ENCODE peak calls at places on chromosomes 1 and 21, in four cellular contexts. One of them, this sample, is unnamed.
A peak's percentile ranks its signal among the peaks of the same experiment; 100 is the strongest.

GRCh38 chr1:156378557-156378956 is 9.5 kb downstream of the RHBG start:
- DNase-seq in tibial nerve: no peak
- DNase-seq in GM20000: no peak
- DNase-seq in NB4: no peak
- DNase-seq in this sample: no peak

GRCh38 chr21:28537371-28538079 is 455.2 kb downstream of the LTN1 start:
- DNase-seq in tibial nerve: no peak
- DNase-seq in GM20000: no peak
- DNase-seq in NB4: no peak
- DNase-seq in this sample: no peak

GRCh38 chr1:237124856-237125462 is 83.0 kb downstream of the RYR2 start:
- DNase-seq in GM20000: peak; percentile 39
- DNase-seq in tibial nerve: no peak
- DNase-seq in NB4: peak; percentile 39
- DNase-seq in this sample: peak; percentile 10

GRCh38 chr1:99279525-99279924 is 15.2 kb downstream of the PLPPR4 start:
- DNase-seq in NB4: no peak
- DNase-seq in tibial nerve: no peak
- DNase-seq in GM20000: no peak
- DNase-seq in this sample: no peak

GRCh38 chr1:66526036-66526435 is 7.9 kb upstream of the SGIP1 start:
- DNase-seq in GM20000: no peak
- DNase-seq in NB4: no peak
- DNase-seq in tibial nerve: no peak
- DNase-seq in this sample: no peak

GRCh38 chr1:115466433-115466832 is 128.4 kb upstream of the NGF start:
- DNase-seq in GM20000: no peak
- DNase-seq in tibial nerve: no peak
- DNase-seq in NB4: no peak
- DNase-seq in this sample: no peak

GRCh38 chr1:209653915-209654351 is 1.7 kb upstream of the LAMB3 start:
- DNase-seq in NB4: no peak
- DNase-seq in GM20000: no peak
- DNase-seq in tibial nerve: no peak
- DNase-seq in this sample: no peak

GRCh38 chr1:224929335-224930237 is at the start of gene DNAH14:
- DNase-seq in NB4: peak; percentile 92
- DNase-seq in GM20000: peak; percentile 44
- DNase-seq in tibial nerve: no peak
- DNase-seq in this sample: peak; percentile 33

GRCh38 chr1:112833806-112834205 is 118.7 kb upstream of the PPM1J start:
- DNase-seq in tibial nerve: no peak
- DNase-seq in NB4: no peak
- DNase-seq in GM20000: no peak
- DNase-seq in this sample: no peak

DNA sequence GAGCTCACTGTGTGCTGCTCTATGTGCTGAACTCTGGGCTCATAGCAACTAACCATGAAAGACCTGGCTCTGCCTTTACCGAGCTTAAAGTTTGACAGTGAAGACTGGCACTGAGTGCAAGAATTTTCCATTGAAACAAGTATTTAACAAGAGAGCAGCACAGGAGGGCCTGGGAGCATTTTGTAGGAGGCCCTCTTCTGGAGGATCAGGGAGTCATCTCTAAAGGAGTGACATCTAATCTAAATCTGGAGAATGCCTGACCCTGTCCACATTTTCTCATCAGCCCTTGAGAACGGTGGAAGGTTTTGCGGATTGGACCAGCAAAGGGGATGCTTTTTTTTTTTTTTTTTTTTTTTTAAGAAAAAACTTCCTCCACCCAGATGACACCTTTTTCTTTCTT is 150.8 kb downstream of the ROR1 start:
- DNase-seq in GM20000: no peak
- DNase-seq in NB4: no peak
- DNase-seq in tibial nerve: no peak
- DNase-seq in this sample: no peak
- TF ChIP-seq CTCF in GM20000: no peak
- TF ChIP-seq CTCF in NB4: no peak
- TF ChIP-seq CTCF in tibial nerve: no peak
- TF ChIP-seq CTCF in this sample: no peak

GRCh38 chr1:10867138-10867721 is 70.8 kb upstream of the CASZ1 start:
- DNase-seq in tibial nerve: peak; percentile 23
- DNase-seq in GM20000: peak; percentile 89
- DNase-seq in NB4: peak; percentile 64
- DNase-seq in this sample: peak; percentile 68
- TF ChIP-seq CTCF in tibial nerve: peak; percentile 75
- TF ChIP-seq CTCF in GM20000: peak; percentile 80
- TF ChIP-seq CTCF in NB4: peak; percentile 14
- TF ChIP-seq CTCF in this sample: peak; percentile 82

GRCh38 chr1:3775248-3775497 is 2.6 kb downstream of the SMIM1 start:
- DNase-seq in tibial nerve: no peak
- DNase-seq in NB4: no peak
- DNase-seq in GM20000: no peak
- DNase-seq in this sample: no peak

GRCh38 chr1:3774503-3775247 is 2.1 kb downstream of the SMIM1 start:
- DNase-seq in GM20000: no peak
- DNase-seq in NB4: no peak
- DNase-seq in tibial nerve: no peak
- DNase-seq in this sample: no peak

GRCh38 chr1:3776231-3777030 is 3.9 kb downstream of the SMIM1 start:
- DNase-seq in GM20000: no peak
- DNase-seq in NB4: no peak
- DNase-seq in tibial nerve: no peak
- DNase-seq in this sample: no peak

GRCh38 chr1:3777078-3777547 is 4.6 kb downstream of the SMIM1 start:
- DNase-seq in tibial nerve: no peak
- DNase-seq in NB4: no peak
- DNase-seq in GM20000: no peak
- DNase-seq in this sample: no peak

GRCh38 chr1:3775498-3776230 is 3.1 kb downstream of the SMIM1 start:
- DNase-seq in tibial nerve: no peak
- DNase-seq in GM20000: peak; percentile 83
- DNase-seq in NB4: peak; percentile 79
- DNase-seq in this sample: peak; percentile 74
- TF ChIP-seq CTCF in tibial nerve: peak; percentile 23
- TF ChIP-seq CTCF in GM20000: peak; percentile 54
- TF ChIP-seq CTCF in NB4: peak; percentile 33
- TF ChIP-seq CTCF in this sample: peak; percentile 73

DNA sequence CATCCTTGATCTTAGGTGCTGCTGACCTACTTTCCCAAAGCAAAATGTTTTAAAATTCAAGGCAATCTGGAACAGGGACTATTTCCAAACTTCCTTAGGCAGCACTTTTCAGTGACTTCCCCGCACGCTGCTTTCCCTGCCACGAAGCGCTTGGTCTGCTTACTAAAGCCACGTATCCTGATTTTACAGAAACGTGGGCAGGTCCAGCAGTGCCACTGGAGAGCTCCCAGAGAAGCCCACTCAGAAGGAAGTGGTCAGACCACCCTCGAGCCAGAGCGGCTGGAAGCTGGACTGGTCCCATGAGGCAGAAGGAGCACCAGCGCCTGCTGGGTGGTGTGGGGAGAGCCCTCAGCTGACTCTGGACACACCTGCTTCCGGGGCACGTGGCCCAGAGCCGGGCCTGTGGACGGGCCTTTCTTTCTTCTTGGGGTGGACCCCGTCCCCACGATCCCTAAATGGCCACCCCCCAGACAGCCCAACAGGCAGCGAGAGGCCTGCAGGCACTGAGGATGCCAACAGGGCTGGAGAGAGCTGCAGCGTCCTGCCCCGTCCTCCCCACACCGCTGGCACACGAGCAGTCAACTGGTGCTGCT is 23.2 kb downstream of the PTTG1IP start:
- DNase-seq in NB4: no peak
- DNase-seq in tibial nerve: no peak
- DNase-seq in GM20000: no peak
- DNase-seq in this sample: no peak
- TF ChIP-seq CTCF in NB4: no peak
- TF ChIP-seq CTCF in tibial nerve: no peak
- TF ChIP-seq CTCF in GM20000: no peak
- TF ChIP-seq CTCF in this sample: no peak

GRCh38 chr21:26028183-26028582 is 142.4 kb downstream of the APP start:
- DNase-seq in NB4: no peak
- DNase-seq in GM20000: no peak
- DNase-seq in tibial nerve: no peak
- DNase-seq in this sample: no peak

GRCh38 chr21:26027696-26028095 is 142.9 kb downstream of the APP start:
- DNase-seq in GM20000: no peak
- DNase-seq in NB4: no peak
- DNase-seq in tibial nerve: no peak
- DNase-seq in this sample: no peak

GRCh38 chr21:26032263-26032662 is 138.3 kb downstream of the APP start:
- DNase-seq in GM20000: no peak
- DNase-seq in tibial nerve: no peak
- DNase-seq in NB4: peak; percentile 2
- DNase-seq in this sample: peak; percentile 10
- TF ChIP-seq CTCF in GM20000: no peak
- TF ChIP-seq CTCF in tibial nerve: no peak
- TF ChIP-seq CTCF in NB4: no peak
- TF ChIP-seq CTCF in this sample: no peak

DNA sequence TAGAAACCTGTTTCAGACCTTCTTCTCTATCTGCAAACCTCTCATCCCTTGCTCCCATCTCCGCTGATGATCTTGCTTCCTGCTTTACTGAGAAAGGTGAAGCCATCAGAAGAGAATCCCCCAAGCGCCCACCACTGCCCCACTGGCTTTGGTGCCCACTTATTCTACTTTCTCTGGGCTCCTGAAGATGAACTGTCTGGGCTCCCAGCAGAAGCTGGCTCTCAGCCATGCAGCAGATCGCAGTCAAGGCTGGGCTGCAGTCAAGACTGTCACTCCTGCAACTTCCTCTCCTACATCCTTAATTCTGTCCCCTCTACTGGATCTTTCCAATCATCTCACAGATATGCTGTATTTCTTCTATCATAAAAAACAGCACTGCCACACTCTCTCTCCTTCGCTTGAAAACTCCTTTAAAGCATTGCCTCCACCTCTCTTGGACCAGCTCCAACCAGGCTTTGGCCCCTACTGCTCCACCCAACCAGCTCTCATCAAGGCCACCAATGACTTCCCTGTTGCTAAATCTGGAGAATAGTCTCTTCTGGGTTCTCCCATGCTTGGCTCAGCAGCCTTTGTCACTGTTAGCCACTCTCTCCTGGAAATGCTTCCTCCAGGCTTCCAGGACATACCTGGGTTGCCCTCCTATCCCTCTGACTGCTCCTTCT is 25.8 kb downstream of the TRIM62 start:
- DNase-seq in GM20000: no peak
- DNase-seq in NB4: no peak
- DNase-seq in tibial nerve: no peak
- DNase-seq in this sample: no peak
- TF ChIP-seq CTCF in GM20000: no peak
- TF ChIP-seq CTCF in NB4: no peak
- TF ChIP-seq CTCF in tibial nerve: no peak
- TF ChIP-seq CTCF in this sample: no peak

DNA sequence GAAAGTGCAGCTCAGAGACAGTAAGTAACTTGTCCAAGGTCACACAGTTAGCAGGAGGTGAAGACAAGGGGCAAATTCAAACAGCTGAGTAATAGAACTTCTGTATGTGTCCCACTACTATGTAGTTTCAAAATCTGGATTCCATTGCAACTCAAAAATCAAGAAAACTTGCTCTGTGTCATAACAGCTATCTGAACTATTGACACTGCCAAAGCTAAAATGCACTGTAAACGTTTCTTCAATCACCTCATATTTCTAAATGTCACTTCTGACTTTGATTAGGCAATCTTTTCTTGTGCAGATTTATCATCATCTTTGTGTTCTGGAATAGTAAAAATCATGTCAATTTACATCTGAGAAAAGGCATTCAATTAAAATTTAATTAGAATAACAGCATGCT is 957.6 kb downstream of the MRPL39 start:
- DNase-seq in GM20000: no peak
- DNase-seq in tibial nerve: no peak
- DNase-seq in NB4: no peak
- DNase-seq in this sample: no peak
- TF ChIP-seq CTCF in GM20000: no peak
- TF ChIP-seq CTCF in tibial nerve: no peak
- TF ChIP-seq CTCF in NB4: no peak
- TF ChIP-seq CTCF in this sample: no peak

This sample was measured in activated CD8-positive, alpha-beta T cell treated with anti-CD3 and anti-CD28 coated beads for 36 hours.